ENCODE peak calls at places on chromosome 2, in five cellular contexts. One of them, this sample, is unnamed.

GRCh38 chr2:231102772-231103171 is 22.1 kb downstream of the HTR2B start:
- DNase-seq in uterus: no peak
- DNase-seq in cardiac fibroblast: peak; percentile 50
- DNase-seq in RWPE2: no peak
- DNase-seq in colonic mucosa: no peak
- DNase-seq in this sample: no peak

GRCh38 chr2:124241-124880 is 78.1 kb upstream of the FAM110C start:
- DNase-seq in uterus: peak; percentile 34
- DNase-seq in cardiac fibroblast: peak; percentile 5
- DNase-seq in RWPE2: no peak
- DNase-seq in colonic mucosa: no peak
- DNase-seq in this sample: no peak

GRCh38 chr2:59585657-59586056 is 967.8 kb downstream of the BCL11A start:
- DNase-seq in uterus: no peak
- DNase-seq in cardiac fibroblast: no peak
- DNase-seq in RWPE2: no peak
- DNase-seq in colonic mucosa: no peak
- DNase-seq in this sample: no peak

GRCh38 chr2:232854082-232854481 is 16.0 kb upstream of the SNORC start:
- DNase-seq in uterus: no peak
- DNase-seq in cardiac fibroblast: peak; percentile 79
- DNase-seq in RWPE2: peak; percentile 82
- DNase-seq in colonic mucosa: peak; percentile 64
- DNase-seq in this sample: no peak

GRCh38 chr2:144151405-144151804 is 368.5 kb downstream of the ZEB2 start:
- DNase-seq in uterus: no peak
- DNase-seq in cardiac fibroblast: no peak
- DNase-seq in RWPE2: no peak
- DNase-seq in colonic mucosa: no peak
- DNase-seq in this sample: no peak

GRCh38 chr2:223930002-223930976 is 14.8 kb downstream of the WDFY1 start:
- DNase-seq in uterus: peak; percentile 35
- DNase-seq in cardiac fibroblast: peak; percentile 75
- DNase-seq in RWPE2: no peak
- DNase-seq in colonic mucosa: peak; percentile 41
- DNase-seq in this sample: no peak

GRCh38 chr2:164314148-164314547 is 307.1 kb downstream of the GRB14 start:
- DNase-seq in uterus: no peak
- DNase-seq in cardiac fibroblast: peak; percentile 42
- DNase-seq in RWPE2: no peak
- DNase-seq in colonic mucosa: no peak
- DNase-seq in this sample: no peak

GRCh38 chr2:96105152-96105915 is 11.0 kb downstream of the ADRA2B start:
- DNase-seq in uterus: no peak
- DNase-seq in cardiac fibroblast: no peak
- DNase-seq in RWPE2: no peak
- DNase-seq in colonic mucosa: no peak
- DNase-seq in this sample: no peak

GRCh38 chr2:133326651-133327397 is 241.4 kb downstream of the NCKAP5 start:
- DNase-seq in uterus: no peak
- DNase-seq in cardiac fibroblast: peak; percentile 82
- DNase-seq in RWPE2: no peak
- DNase-seq in colonic mucosa: no peak
- DNase-seq in this sample: no peak

GRCh38 chr2:128313076-128313836 is 5.4 kb downstream of the HS6ST1 start:
- DNase-seq in uterus: no peak
- DNase-seq in cardiac fibroblast: peak; percentile 26
- DNase-seq in RWPE2: peak; percentile 48
- DNase-seq in colonic mucosa: peak; percentile 16
- DNase-seq in this sample: no peak

GRCh38 chr2:873651-874580 is 76.7 kb upstream of the SNTG2 start:
- DNase-seq in uterus: no peak
- DNase-seq in cardiac fibroblast: no peak
- DNase-seq in RWPE2: no peak
- DNase-seq in colonic mucosa: no peak
- DNase-seq in this sample: peak; percentile 78

GRCh38 chr2:71780162-71780561 is 326.8 kb downstream of the DYSF start:
- DNase-seq in uterus: no peak
- DNase-seq in cardiac fibroblast: no peak
- DNase-seq in RWPE2: no peak
- DNase-seq in colonic mucosa: no peak
- DNase-seq in this sample: peak; percentile 48

GRCh38 chr2:73333564-73333963 is 40.2 kb upstream of the EGR4 start:
- DNase-seq in uterus: no peak
- DNase-seq in cardiac fibroblast: no peak
- DNase-seq in RWPE2: no peak
- DNase-seq in colonic mucosa: no peak
- DNase-seq in this sample: no peak

GRCh38 chr2:110867078-110867477 is 134.7 kb downstream of the ACOXL start:
- DNase-seq in uterus: no peak
- DNase-seq in cardiac fibroblast: no peak
- DNase-seq in RWPE2: no peak
- DNase-seq in colonic mucosa: no peak
- DNase-seq in this sample: peak; percentile 60

GRCh38 chr2:43714164-43714563 is 37.9 kb upstream of the C1GALT1C1L start:
- DNase-seq in uterus: no peak
- DNase-seq in cardiac fibroblast: peak; percentile 58
- DNase-seq in RWPE2: no peak
- DNase-seq in colonic mucosa: no peak
- DNase-seq in this sample: no peak

GRCh38 chr2:64296150-64296500 is 151.9 kb upstream of the PELI1 start:
- DNase-seq in uterus: no peak
- DNase-seq in cardiac fibroblast: no peak
- DNase-seq in RWPE2: no peak
- DNase-seq in colonic mucosa: no peak
- DNase-seq in this sample: no peak

GRCh38 chr2:43388371-43388770 is 162.0 kb upstream of the ZFP36L2 start:
- DNase-seq in uterus: no peak
- DNase-seq in cardiac fibroblast: no peak
- DNase-seq in RWPE2: no peak
- DNase-seq in colonic mucosa: no peak
- DNase-seq in this sample: no peak

GRCh38 chr2:215881582-215881981 is 131.8 kb downstream of the MREG start:
- DNase-seq in uterus: no peak
- DNase-seq in cardiac fibroblast: no peak
- DNase-seq in RWPE2: no peak
- DNase-seq in colonic mucosa: no peak
- DNase-seq in this sample: no peak

GRCh38 chr2:15971351-15971750 is 31.0 kb downstream of the MYCN start:
- DNase-seq in uterus: no peak
- DNase-seq in cardiac fibroblast: no peak
- DNase-seq in RWPE2: no peak
- DNase-seq in colonic mucosa: no peak
- DNase-seq in this sample: no peak

GRCh38 chr2:17311104-17311619 is 207.1 kb downstream of the RAD51AP2 start:
- DNase-seq in uterus: no peak
- DNase-seq in cardiac fibroblast: no peak
- DNase-seq in RWPE2: no peak
- DNase-seq in colonic mucosa: no peak
- DNase-seq in this sample: no peak

GRCh38 chr2:17306706-17307105 is 211.5 kb downstream of the RAD51AP2 start:
- DNase-seq in uterus: no peak
- DNase-seq in cardiac fibroblast: no peak
- DNase-seq in RWPE2: no peak
- DNase-seq in colonic mucosa: no peak
- DNase-seq in this sample: no peak

GRCh38 chr2:17309186-17309585 is 209.1 kb downstream of the RAD51AP2 start:
- DNase-seq in uterus: no peak
- DNase-seq in cardiac fibroblast: no peak
- DNase-seq in RWPE2: no peak
- DNase-seq in colonic mucosa: no peak
- DNase-seq in this sample: no peak

GRCh38 chr2:17311771-17312511 is 206.3 kb downstream of the RAD51AP2 start:
- DNase-seq in uterus: no peak
- DNase-seq in cardiac fibroblast: no peak
- DNase-seq in RWPE2: no peak
- DNase-seq in colonic mucosa: no peak
- DNase-seq in this sample: no peak

GRCh38 chr2:17309741-17310339 is 208.4 kb downstream of the RAD51AP2 start:
- DNase-seq in uterus: no peak
- DNase-seq in cardiac fibroblast: peak; percentile 72
- DNase-seq in RWPE2: no peak
- DNase-seq in colonic mucosa: peak; percentile 41
- DNase-seq in this sample: no peak
- TF ChIP-seq CTCF in uterus: peak; percentile 39
- TF ChIP-seq CTCF in cardiac fibroblast: peak; percentile 68
- TF ChIP-seq CTCF in RWPE2: peak; percentile 90
- TF ChIP-seq CTCF in colonic mucosa: peak; percentile 45
- TF ChIP-seq CTCF in this sample: peak; percentile 62

DNA sequence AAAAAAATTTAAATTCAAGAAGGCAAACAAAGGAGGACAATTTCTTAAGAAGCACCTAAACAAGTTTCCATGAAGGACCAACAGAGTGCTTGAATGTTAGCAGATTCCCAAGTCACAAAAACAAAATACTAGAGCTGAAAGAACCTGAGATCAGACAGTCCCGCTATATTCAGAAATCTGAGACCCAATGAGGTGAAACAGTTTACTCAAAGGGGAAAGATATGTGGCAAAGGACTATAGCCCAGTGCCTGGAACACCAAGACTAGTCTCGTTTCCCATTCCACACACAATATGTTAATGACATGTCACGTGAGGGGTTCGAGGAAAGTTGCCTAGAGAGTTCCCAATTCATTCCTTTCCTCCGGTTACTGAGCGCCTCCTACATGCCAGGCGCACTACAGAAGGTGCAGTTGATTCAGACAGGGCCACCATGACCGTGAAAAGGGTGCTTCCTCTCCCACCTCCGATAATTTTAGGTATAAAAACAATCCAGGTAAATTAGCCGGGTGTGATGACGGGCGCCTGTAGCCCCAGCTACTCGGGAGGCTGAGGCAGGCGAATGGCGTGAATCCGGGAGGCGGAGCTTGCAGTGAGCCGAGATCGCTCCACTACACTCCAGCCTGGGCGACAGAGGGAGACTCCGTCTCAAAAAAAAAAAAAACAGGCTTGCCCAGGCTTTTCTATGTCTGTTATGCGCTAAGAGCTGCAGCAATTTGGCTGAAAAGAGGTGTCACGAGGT is 617 bp downstream of the SRBD1 start:
- DNase-seq in uterus: peak; percentile 43
- DNase-seq in cardiac fibroblast: peak; percentile 74
- DNase-seq in RWPE2: no peak
- DNase-seq in colonic mucosa: peak; percentile 72
- DNase-seq in this sample: no peak
- TF ChIP-seq CTCF in uterus: peak; percentile 22
- TF ChIP-seq CTCF in cardiac fibroblast: peak; percentile 40
- TF ChIP-seq CTCF in RWPE2: peak; percentile 65
- TF ChIP-seq CTCF in colonic mucosa: peak; percentile 22
- TF ChIP-seq CTCF in this sample: peak; percentile 60

DNA sequence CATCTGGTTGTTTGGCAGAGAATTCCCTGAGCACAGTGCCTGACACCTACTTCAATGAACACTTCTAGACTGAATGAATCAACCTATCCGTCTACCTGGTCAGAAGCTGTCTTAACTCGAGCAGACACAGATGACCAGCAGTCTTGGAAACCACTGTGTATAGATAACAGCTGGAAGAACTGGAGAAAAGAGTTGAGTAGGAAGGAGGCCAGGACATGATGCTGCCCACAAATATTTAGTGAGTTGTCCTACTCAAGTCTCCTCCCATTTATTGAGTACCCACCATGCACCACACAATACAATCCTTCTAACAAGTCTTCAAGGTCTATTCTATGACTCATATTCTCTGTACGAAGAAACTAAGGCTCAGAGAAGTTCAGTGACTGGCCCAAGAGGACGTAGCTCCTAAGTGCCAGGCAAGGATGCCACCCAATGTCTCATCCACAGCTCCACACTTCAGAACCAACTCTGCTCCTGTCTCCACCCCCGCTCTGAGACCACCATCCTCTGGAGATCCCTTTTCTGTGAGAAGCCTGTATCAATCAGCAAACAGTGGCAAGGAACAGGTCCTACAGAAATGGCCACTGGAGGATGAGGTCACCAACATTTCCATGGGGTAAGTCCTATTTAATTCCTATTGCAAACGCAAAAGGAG is 62.2 kb downstream of the GALNT14 start:
- DNase-seq in uterus: no peak
- DNase-seq in cardiac fibroblast: peak; percentile 9
- DNase-seq in RWPE2: no peak
- DNase-seq in colonic mucosa: no peak
- DNase-seq in this sample: no peak
- TF ChIP-seq CTCF in uterus: no peak
- TF ChIP-seq CTCF in cardiac fibroblast: no peak
- TF ChIP-seq CTCF in RWPE2: no peak
- TF ChIP-seq CTCF in colonic mucosa: no peak
- TF ChIP-seq CTCF in this sample: no peak

GRCh38 chr2:134985061-134985460 is 62.2 kb downstream of the MAP3K19 start:
- DNase-seq in uterus: no peak
- DNase-seq in cardiac fibroblast: no peak
- DNase-seq in RWPE2: no peak
- DNase-seq in colonic mucosa: no peak
- DNase-seq in this sample: no peak

GRCh38 chr2:134988994-134989605 is 58.1 kb downstream of the MAP3K19 start:
- DNase-seq in uterus: no peak
- DNase-seq in cardiac fibroblast: peak; percentile 60
- DNase-seq in RWPE2: no peak
- DNase-seq in colonic mucosa: no peak
- DNase-seq in this sample: no peak
- TF ChIP-seq CTCF in uterus: no peak
- TF ChIP-seq CTCF in cardiac fibroblast: peak; percentile 30
- TF ChIP-seq CTCF in RWPE2: peak; percentile 63
- TF ChIP-seq CTCF in colonic mucosa: peak; percentile 37
- TF ChIP-seq CTCF in this sample: peak; percentile 61

DNA sequence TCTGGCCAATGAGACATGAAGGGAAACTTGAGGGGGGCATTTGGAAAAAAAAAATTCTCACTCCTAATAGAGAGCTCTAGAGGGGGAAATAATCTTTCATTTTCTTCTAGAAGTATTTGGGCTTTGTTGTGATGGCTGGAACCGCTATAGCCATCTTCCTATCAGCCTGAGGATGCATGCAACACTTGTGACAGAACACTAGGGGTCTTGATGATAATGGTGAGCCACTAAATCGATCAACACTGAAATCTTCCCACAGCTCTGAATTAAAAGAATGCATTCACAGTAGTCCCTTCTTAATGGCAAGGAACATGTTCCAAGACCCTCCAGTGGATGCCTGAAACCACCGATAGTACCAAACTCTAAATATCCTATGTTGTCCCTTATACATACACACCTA is 325.3 kb downstream of the LNPK start:
- DNase-seq in uterus: no peak
- DNase-seq in cardiac fibroblast: no peak
- DNase-seq in RWPE2: no peak
- DNase-seq in colonic mucosa: no peak
- DNase-seq in this sample: no peak
- TF ChIP-seq CTCF in uterus: no peak
- TF ChIP-seq CTCF in cardiac fibroblast: no peak
- TF ChIP-seq CTCF in RWPE2: no peak
- TF ChIP-seq CTCF in colonic mucosa: no peak
- TF ChIP-seq CTCF in this sample: no peak

DNA sequence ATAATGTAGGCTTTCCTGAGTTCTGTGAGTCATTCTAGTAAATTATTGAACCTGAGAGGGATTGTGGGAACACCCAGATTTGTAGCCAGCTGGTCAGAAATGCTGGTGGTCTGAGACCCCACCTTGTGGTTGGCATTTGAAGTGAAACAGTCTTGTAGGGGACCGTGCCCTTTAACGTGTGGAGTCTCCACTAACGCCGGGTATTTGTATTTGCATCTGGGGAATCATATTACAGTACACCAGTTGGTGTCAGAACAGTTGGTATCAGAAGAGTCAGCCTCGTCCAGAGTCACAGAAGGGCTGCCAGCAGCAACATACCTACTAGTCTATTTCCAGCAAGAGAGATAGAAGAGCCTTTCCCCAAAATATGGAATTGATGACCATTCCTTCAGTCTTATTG is 38.3 kb upstream of the PTPN4 start:
- DNase-seq in uterus: no peak
- DNase-seq in cardiac fibroblast: no peak
- DNase-seq in RWPE2: no peak
- DNase-seq in colonic mucosa: no peak
- DNase-seq in this sample: no peak
- TF ChIP-seq CTCF in uterus: no peak
- TF ChIP-seq CTCF in cardiac fibroblast: no peak
- TF ChIP-seq CTCF in RWPE2: no peak
- TF ChIP-seq CTCF in colonic mucosa: no peak
- TF ChIP-seq CTCF in this sample: no peak